ENCODE peak calls at places on chromosomes 13 and 19, in four cellular contexts. L is Caco-2, U is amniotic stem cell, G is amniotic epithelial cell. E is an unnamed sample.

GRCh38 chr13:24172071-24172470 is 11.6 kb downstream of the SPATA13 start:
- DNase-seq in U (no peak), L (no peak), G (no peak), E (no peak)

GRCh38 chr19:3403489-3404323 is 37.3 kb downstream of the NFIC start:
- DNase-seq in U (peak), L (no peak), G (peak), E (no peak)

GRCh38 chr13:40452741-40453665 is 213.4 kb downstream of the FOXO1 start:
- DNase-seq in G (peak), U (no peak), L (no peak), E (peak)

GRCh38 chr19:16561382-16561781 is 10.8 kb downstream of the SLC35E1 start:
- DNase-seq in U (no peak), L (no peak), G (no peak), E (no peak)

GRCh38 chr13:25929816-25930215 is 122.0 kb downstream of the SHISA2 start:
- DNase-seq in U (no peak), G (no peak), L (no peak), E (no peak)

GRCh38 chr13:47417485-47417884 is 520.6 kb upstream of the HTR2A start:
- DNase-seq in L (no peak), U (no peak), G (no peak), E (no peak)

GRCh38 chr13:110697842-110698241 is 8.1 kb downstream of the CARS2 start:
- DNase-seq in U (no peak), G (no peak), L (no peak), E (no peak)

GRCh38 chr13:114249062-114249461 is 14.4 kb downstream of the CDC16 start:
- DNase-seq in L (no peak), U (no peak), G (no peak), E (no peak)

GRCh38 chr13:36431204-36432105 is 840 bp upstream of the CCNA1 start:
- DNase-seq in U (no peak), G (no peak), L (no peak), E (peak)

GRCh38 chr13:33153421-33154381 is 131.9 kb downstream of the STARD13 start:
- DNase-seq in U (no peak), G (no peak), L (peak), E (no peak)

GRCh38 chr13:79011179-79011578 is 352.2 kb upstream of the OBI1 start:
- DNase-seq in L (no peak), G (no peak), U (no peak), E (no peak)

GRCh38 chr13:100506154-100506553 is 82.4 kb downstream of the GGACT start:
- DNase-seq in U (no peak), G (no peak), L (no peak), E (no peak)

GRCh38 chr13:30394798-30395191 is 27.5 kb upstream of the UBE2L5 start:
- DNase-seq in L (no peak), U (no peak), G (peak), E (peak)

GRCh38 chr19:18488403-18488723 is 33.5 kb downstream of the ELL start:
- DNase-seq in G (no peak), L (no peak), U (no peak), E (no peak)

GRCh38 chr19:18433039-18433691 is 4.8 kb downstream of the ISYNA1 start:
- DNase-seq in L (no peak), U (no peak), G (no peak), E (no peak)

GRCh38 chr19:57688011-57688763 is 6.4 kb downstream of the ZNF551 start:
- DNase-seq in U (no peak), L (no peak), G (no peak), E (no peak)

GRCh38 chr19:47693489-47693888 is 19.7 kb upstream of the EHD2 start:
- DNase-seq in G (no peak), U (no peak), L (no peak), E (no peak)

GRCh38 chr19:45485301-45486077 is 11.4 kb downstream of the RTN2 start:
- DNase-seq in L (peak), U (peak), G (peak), E (peak)

GRCh38 chr19:5292453-5292842 is 48.2 kb downstream of the PTPRS start:
- DNase-seq in U (no peak), G (peak), L (no peak), E (peak)

GRCh38 chr13:113992276-113993005 is 18.6 kb upstream of the C13orf46 start:
- DNase-seq in U (no peak), L (no peak), G (no peak), E (no peak)